ENCODE peak calls at places on chromosomes 7 and 10, in five cellular contexts. One of them, this sample, is unnamed.

GRCh38 chr7:156160811-156161210 is 348.5 kb upstream of the SHH start:
- DNase-seq in RWPE2: no peak
- DNase-seq in ascending aorta: no peak
- DNase-seq in AG09309: no peak
- DNase-seq in tibial artery: no peak
- DNase-seq in this sample: no peak

GRCh38 chr10:61024801-61025201 is 80.8 kb upstream of the RHOBTB1 start:
- DNase-seq in RWPE2: no peak
- DNase-seq in ascending aorta: no peak
- DNase-seq in AG09309: no peak
- DNase-seq in tibial artery: no peak
- DNase-seq in this sample: no peak

GRCh38 chr10:31723074-31723750 is 205.4 kb downstream of the ARHGAP12 start:
- DNase-seq in RWPE2: no peak
- DNase-seq in ascending aorta: no peak
- DNase-seq in AG09309: no peak
- DNase-seq in tibial artery: no peak
- DNase-seq in this sample: no peak

GRCh38 chr10:47287805-47288204 is 12.2 kb upstream of the GDF10 start:
- DNase-seq in RWPE2: no peak
- DNase-seq in ascending aorta: no peak
- DNase-seq in AG09309: no peak
- DNase-seq in tibial artery: no peak
- DNase-seq in this sample: no peak

GRCh38 chr7:95066736-95067530 is 159.5 kb downstream of the PPP1R9A start:
- DNase-seq in RWPE2: no peak
- DNase-seq in ascending aorta: no peak
- DNase-seq in AG09309: no peak
- DNase-seq in tibial artery: no peak
- DNase-seq in this sample: peak

GRCh38 chr10:69845574-69846251 is 44.0 kb downstream of the COL13A1 start:
- DNase-seq in RWPE2: no peak
- DNase-seq in ascending aorta: peak
- DNase-seq in AG09309: no peak
- DNase-seq in tibial artery: peak
- DNase-seq in this sample: peak

GRCh38 chr10:6667679-6668270 is 87.7 kb upstream of the PRKCQ start:
- DNase-seq in RWPE2: no peak
- DNase-seq in ascending aorta: no peak
- DNase-seq in AG09309: no peak
- DNase-seq in tibial artery: no peak
- DNase-seq in this sample: peak

GRCh38 chr10:60375293-60376004 is 14.2 kb downstream of the ANK3 start:
- DNase-seq in RWPE2: no peak
- DNase-seq in ascending aorta: no peak
- DNase-seq in AG09309: no peak
- DNase-seq in tibial artery: no peak
- DNase-seq in this sample: no peak

GRCh38 chr10:47277352-47278151 is 22.4 kb upstream of the GDF10 start:
- DNase-seq in RWPE2: no peak
- DNase-seq in ascending aorta: peak
- DNase-seq in AG09309: no peak
- DNase-seq in tibial artery: no peak
- DNase-seq in this sample: no peak

GRCh38 chr10:5419466-5420094 is 7.2 kb downstream of the NET1 start:
- DNase-seq in RWPE2: no peak
- DNase-seq in ascending aorta: no peak
- DNase-seq in AG09309: no peak
- DNase-seq in tibial artery: no peak
- DNase-seq in this sample: peak

GRCh38 chr7:129471402-129471827 is 30.9 kb upstream of the SMKR1 start:
- DNase-seq in RWPE2: no peak
- DNase-seq in ascending aorta: no peak
- DNase-seq in AG09309: no peak
- DNase-seq in tibial artery: no peak
- DNase-seq in this sample: no peak

GRCh38 chr10:44387853-44388251 is 3.0 kb upstream of the CXCL12 start:
- DNase-seq in RWPE2: no peak
- DNase-seq in ascending aorta: peak
- DNase-seq in AG09309: no peak
- DNase-seq in tibial artery: no peak
- DNase-seq in this sample: no peak

GRCh38 chr7:1062296-1063294 is 18.2 kb downstream of the GPR146 start:
- DNase-seq in RWPE2: no peak
- DNase-seq in ascending aorta: no peak
- DNase-seq in AG09309: no peak
- DNase-seq in tibial artery: no peak
- DNase-seq in this sample: no peak

GRCh38 chr10:92799591-92799990 is 48.7 kb upstream of the EXOC6 start:
- DNase-seq in RWPE2: no peak
- DNase-seq in ascending aorta: no peak
- DNase-seq in AG09309: no peak
- DNase-seq in tibial artery: no peak
- DNase-seq in this sample: no peak

GRCh38 chr10:119498889-119499864 is 43.3 kb downstream of the RGS10 start:
- DNase-seq in RWPE2: no peak
- DNase-seq in ascending aorta: no peak
- DNase-seq in AG09309: no peak
- DNase-seq in tibial artery: no peak
- DNase-seq in this sample: no peak

DNA sequence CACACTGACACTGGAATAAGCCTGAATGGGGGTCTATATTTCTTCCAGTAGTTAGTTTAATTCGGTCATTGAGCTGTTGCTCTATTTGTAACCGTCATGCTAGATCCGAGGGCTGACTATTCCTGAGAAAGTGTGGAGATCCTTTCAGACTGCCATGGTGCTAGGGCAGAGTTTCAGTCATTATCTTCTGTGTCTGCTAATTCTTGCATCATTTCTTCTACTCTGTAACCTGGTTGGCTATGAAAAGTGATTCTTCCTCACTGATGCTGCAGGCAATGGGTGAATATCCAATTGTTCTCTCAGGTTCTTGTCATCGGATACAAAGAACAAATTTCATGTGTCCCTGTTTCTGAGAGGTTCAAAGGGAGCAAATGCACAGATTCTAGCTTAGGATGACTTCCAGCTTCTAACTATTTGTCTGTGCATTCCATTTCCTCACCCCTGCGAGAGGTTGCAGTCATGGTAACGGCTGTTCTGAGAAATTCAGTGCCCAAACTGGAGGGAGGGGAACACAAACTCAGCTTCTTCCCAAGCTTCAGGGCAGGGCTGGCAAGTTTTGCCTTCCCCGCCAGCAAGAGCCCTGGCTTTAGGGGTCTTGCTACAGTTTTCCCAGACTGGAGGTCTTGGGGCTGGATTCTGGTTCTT is 11.0 kb downstream of the FAS start:
- DNase-seq in RWPE2: no peak
- DNase-seq in ascending aorta: no peak
- DNase-seq in AG09309: no peak
- DNase-seq in tibial artery: no peak
- DNase-seq in this sample: peak
- H3K4me3 ChIP-seq in RWPE2: no peak
- H3K4me3 ChIP-seq in ascending aorta: no peak
- H3K4me3 ChIP-seq in AG09309: no peak
- H3K4me3 ChIP-seq in tibial artery: peak
- H3K4me3 ChIP-seq in this sample: no peak

GRCh38 chr10:29535012-29535777 is 99.6 kb downstream of the SVIL start:
- DNase-seq in RWPE2: no peak
- DNase-seq in ascending aorta: no peak
- DNase-seq in AG09309: peak
- DNase-seq in tibial artery: no peak
- DNase-seq in this sample: peak
- TF ChIP-seq CTCF in RWPE2: peak
- TF ChIP-seq CTCF in ascending aorta: peak
- TF ChIP-seq CTCF in AG09309: peak
- TF ChIP-seq CTCF in tibial artery: peak
- TF ChIP-seq CTCF in this sample: peak

GRCh38 chr7:158728911-158729645 is 24.5 kb upstream of the NCAPG2 start:
- DNase-seq in RWPE2: no peak
- DNase-seq in ascending aorta: peak
- DNase-seq in AG09309: no peak
- DNase-seq in tibial artery: no peak
- DNase-seq in this sample: no peak
- H3K4me3 ChIP-seq in RWPE2: no peak
- H3K4me3 ChIP-seq in ascending aorta: no peak
- H3K4me3 ChIP-seq in AG09309: no peak
- H3K4me3 ChIP-seq in tibial artery: no peak
- H3K4me3 ChIP-seq in this sample: no peak

DNA sequence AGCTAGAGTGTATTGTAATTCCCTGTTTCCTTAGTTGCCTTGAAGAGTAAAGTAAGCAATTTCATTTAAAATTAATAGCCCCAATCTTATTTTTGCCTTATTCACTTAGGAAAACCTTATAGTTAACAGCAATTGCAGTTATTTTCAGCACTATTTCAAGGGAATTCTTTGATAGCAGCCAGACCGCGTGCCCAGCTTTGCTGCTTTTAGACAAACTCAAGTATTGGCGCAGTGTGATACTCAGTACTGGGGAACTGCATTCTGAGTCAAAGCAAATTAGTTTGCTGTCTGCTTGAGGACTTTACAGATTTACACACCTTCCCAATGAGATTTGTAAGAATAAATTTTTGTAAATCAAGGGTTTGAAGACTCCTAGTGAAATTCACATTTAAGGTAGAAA is 21.2 kb downstream of the PRKG1 start:
- DNase-seq in RWPE2: no peak
- DNase-seq in ascending aorta: no peak
- DNase-seq in AG09309: no peak
- DNase-seq in tibial artery: no peak
- DNase-seq in this sample: no peak
- TF ChIP-seq CTCF in RWPE2: no peak
- TF ChIP-seq CTCF in ascending aorta: no peak
- TF ChIP-seq CTCF in AG09309: no peak
- TF ChIP-seq CTCF in tibial artery: no peak
- TF ChIP-seq CTCF in this sample: no peak

GRCh38 chr7:27129729-27130539 is 623 bp downstream of the HOXA4 start:
- DNase-seq in RWPE2: no peak
- DNase-seq in ascending aorta: peak
- DNase-seq in AG09309: no peak
- DNase-seq in tibial artery: no peak
- DNase-seq in this sample: no peak

GRCh38 chr7:27128034-27128433 is 2.5 kb downstream of the HOXA4 start:
- DNase-seq in RWPE2: no peak
- DNase-seq in ascending aorta: peak
- DNase-seq in AG09309: no peak
- DNase-seq in tibial artery: no peak
- DNase-seq in this sample: peak

GRCh38 chr7:27130540-27131389 is at the start of gene HOXA4:
- DNase-seq in RWPE2: peak
- DNase-seq in ascending aorta: peak
- DNase-seq in AG09309: no peak
- DNase-seq in tibial artery: peak
- DNase-seq in this sample: peak

GRCh38 chr7:27126596-27127327 is 3.8 kb downstream of the HOXA4 start:
- DNase-seq in RWPE2: no peak
- DNase-seq in ascending aorta: no peak
- DNase-seq in AG09309: no peak
- DNase-seq in tibial artery: no peak
- DNase-seq in this sample: no peak

GRCh38 chr7:27128776-27129728 is 1.5 kb downstream of the HOXA4 start:
- DNase-seq in RWPE2: no peak
- DNase-seq in ascending aorta: peak
- DNase-seq in AG09309: no peak
- DNase-seq in tibial artery: no peak
- DNase-seq in this sample: no peak
- H3K4me3 ChIP-seq in RWPE2: no peak
- H3K4me3 ChIP-seq in ascending aorta: peak
- H3K4me3 ChIP-seq in AG09309: no peak
- H3K4me3 ChIP-seq in tibial artery: peak
- H3K4me3 ChIP-seq in this sample: peak

GRCh38 chr10:16828731-16829175 is 11.5 kb upstream of the RSU1 start:
- DNase-seq in RWPE2: no peak
- DNase-seq in ascending aorta: peak
- DNase-seq in AG09309: peak
- DNase-seq in tibial artery: peak
- DNase-seq in this sample: peak

GRCh38 chr10:16832351-16833080 is 15.3 kb upstream of the RSU1 start:
- DNase-seq in RWPE2: no peak
- DNase-seq in ascending aorta: peak
- DNase-seq in AG09309: peak
- DNase-seq in tibial artery: peak
- DNase-seq in this sample: peak

GRCh38 chr10:16822726-16823360 is 5.6 kb upstream of the RSU1 start:
- DNase-seq in RWPE2: no peak
- DNase-seq in ascending aorta: no peak
- DNase-seq in AG09309: no peak
- DNase-seq in tibial artery: no peak
- DNase-seq in this sample: no peak

DNA sequence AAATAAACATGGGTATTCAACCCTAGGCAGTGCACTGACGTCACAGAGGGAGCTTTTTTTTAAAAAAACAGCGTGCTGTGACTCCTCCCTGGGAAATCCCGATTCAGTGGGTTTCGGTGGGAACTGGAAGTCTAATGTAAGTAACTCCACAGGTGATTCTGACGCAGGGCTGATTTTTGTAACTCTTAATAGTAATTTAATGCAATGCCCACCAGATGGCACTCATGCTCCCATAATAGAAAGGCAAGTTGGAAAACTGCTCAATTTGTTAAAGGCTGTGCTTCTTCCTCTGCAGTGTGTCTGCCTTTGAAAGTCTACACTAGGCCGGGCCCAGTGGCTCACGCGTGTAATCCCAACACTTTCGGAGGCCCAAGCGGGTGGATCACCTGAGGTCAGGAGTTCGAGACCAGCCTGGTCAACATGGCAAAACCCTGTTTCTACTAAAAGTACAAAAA is 10.9 kb upstream of the RSU1 start:
- DNase-seq in RWPE2: no peak
- DNase-seq in ascending aorta: peak
- DNase-seq in AG09309: peak
- DNase-seq in tibial artery: peak
- DNase-seq in this sample: peak
- TF ChIP-seq CTCF in RWPE2: peak
- TF ChIP-seq CTCF in ascending aorta: peak
- TF ChIP-seq CTCF in AG09309: peak
- TF ChIP-seq CTCF in tibial artery: peak
- TF ChIP-seq CTCF in this sample: peak

GRCh38 chr10:91797077-91797690 is 1.0 kb upstream of the TNKS2 start:
- DNase-seq in RWPE2: no peak
- DNase-seq in ascending aorta: no peak
- DNase-seq in AG09309: no peak
- DNase-seq in tibial artery: no peak
- DNase-seq in this sample: peak
- H3K4me3 ChIP-seq in RWPE2: peak
- H3K4me3 ChIP-seq in ascending aorta: peak
- H3K4me3 ChIP-seq in AG09309: no peak
- H3K4me3 ChIP-seq in tibial artery: peak
- H3K4me3 ChIP-seq in this sample: peak

GRCh38 chr7:88545663-88546062 is 213.8 kb upstream of the ZNF804B start:
- DNase-seq in RWPE2: no peak
- DNase-seq in ascending aorta: no peak
- DNase-seq in AG09309: no peak
- DNase-seq in tibial artery: no peak
- DNase-seq in this sample: no peak

GRCh38 chr7:88548399-88548798 is 211.1 kb upstream of the ZNF804B start:
- DNase-seq in RWPE2: no peak
- DNase-seq in ascending aorta: no peak
- DNase-seq in AG09309: no peak
- DNase-seq in tibial artery: no peak
- DNase-seq in this sample: no peak

GRCh38 chr7:88546808-88547207 is 212.7 kb upstream of the ZNF804B start:
- DNase-seq in RWPE2: no peak
- DNase-seq in ascending aorta: no peak
- DNase-seq in AG09309: no peak
- DNase-seq in tibial artery: no peak
- DNase-seq in this sample: peak
- TF ChIP-seq CTCF in RWPE2: peak
- TF ChIP-seq CTCF in ascending aorta: no peak
- TF ChIP-seq CTCF in AG09309: no peak
- TF ChIP-seq CTCF in tibial artery: no peak
- TF ChIP-seq CTCF in this sample: peak